ENCODE peak calls at places on chromosomes 11 and 22, in nine cellular contexts. V is right lobe of liver; G is IMR-90; C is endodermal cell; D is Caco-2; R is sigmoid colon; L is lower lobe of right lung; Z is body of pancreas; U is CD8-positive, alpha-beta T cell. I is an unnamed sample.

GRCh38 chr11:14310696-14311095 is 48.3 kb downstream of the RRAS2 start:
- DNase-seq in Z (no peak), C (no peak), D (no peak), L (no peak), R (no peak), U (no peak), G (peak; percentile 49), V (no peak), I (no peak)

GRCh38 chr22:24145446-24146189 is 35.7 kb upstream of the SUSD2 start:
- DNase-seq in V (no peak), D (no peak), U (no peak), Z (no peak), R (no peak), G (no peak), C (peak; percentile 62), L (no peak), I (no peak)

GRCh38 chr11:82794490-82794889 is 60.8 kb upstream of the FAM181B start:
- DNase-seq in L (no peak), C (no peak), U (no peak), R (no peak), V (no peak), G (no peak), D (no peak), Z (no peak), I (no peak)

GRCh38 chr22:44080936-44081853 is 57.1 kb downstream of the PARVB start:
- DNase-seq in L (peak; percentile 79), R (peak; percentile 91), C (peak; percentile 94), G (peak; percentile 68), Z (peak; percentile 85), D (peak; percentile 62), U (peak; percentile 70), V (peak; percentile 74), I (peak; percentile 83)

GRCh38 chr22:33971561-33971961 is 51.3 kb upstream of the LARGE1 start:
- DNase-seq in Z (no peak), R (no peak), L (no peak), G (no peak), U (no peak), D (no peak), C (no peak), V (no peak), I (no peak)

GRCh38 chr11:13368041-13368446 is 90.5 kb downstream of the BMAL1 start:
- DNase-seq in R (no peak), D (no peak), L (no peak), V (no peak), U (no peak), C (no peak), G (peak; percentile 55), Z (no peak), I (no peak)

GRCh38 chr22:23608583-23608982 is 23.5 kb downstream of the DRICH1 start:
- DNase-seq in D (no peak), R (no peak), Z (no peak), V (no peak), L (no peak), C (peak; percentile 88), U (no peak), G (peak; percentile 39), I (no peak)

GRCh38 chr11:134331565-134332188 is at the start of gene GLB1L2:
- DNase-seq in L (peak; percentile 79), G (no peak), D (peak; percentile 94), Z (peak; percentile 86), V (peak; percentile 88), C (peak; percentile 97), R (peak; percentile 89), U (peak; percentile 74), I (peak; percentile 91)

GRCh38 chr22:50473088-50473487 is 1.7 kb downstream of the SBF1 start:
- DNase-seq in D (no peak), G (no peak), C (peak; percentile 80), U (peak; percentile 66), L (no peak), R (no peak), Z (peak; percentile 42), V (no peak), I (no peak)

GRCh38 chr22:47407626-47408025 is 645.2 kb downstream of the TBC1D22A start:
- DNase-seq in C (no peak), V (no peak), R (no peak), L (no peak), U (no peak), D (peak; percentile 3), G (no peak), Z (no peak), I (no peak)

GRCh38 chr22:29194269-29194668 is 11.4 kb upstream of the EMID1 start:
- DNase-seq in C (no peak), D (no peak), V (no peak), G (no peak), R (no peak), L (no peak), Z (no peak), U (no peak), I (no peak)
- TF ChIP-seq CTCF in C (peak; percentile 69), D (no peak), V (no peak), G (no peak), R (no peak), L (no peak), Z (no peak), U (no peak), I (peak; percentile 29)

GRCh38 chr11:101127348-101127698 is 2.3 kb downstream of the PGR start:
- DNase-seq in L (peak; percentile 48), C (peak; percentile 84), R (peak; percentile 69), G (no peak), V (peak; percentile 50), U (no peak), Z (peak; percentile 26), D (peak; percentile 45), I (peak; percentile 8)

GRCh38 chr11:101128571-101129202 is 926 bp downstream of the PGR start:
- DNase-seq in G (no peak), D (no peak), U (no peak), V (no peak), Z (peak; percentile 7), R (peak; percentile 68), C (no peak), L (peak; percentile 44), I (no peak)

GRCh38 chr11:101126551-101127347 is 2.9 kb downstream of the PGR start:
- DNase-seq in L (no peak), U (no peak), G (no peak), D (no peak), Z (peak; percentile 15), C (peak; percentile 67), V (no peak), R (no peak), I (no peak)

GRCh38 chr11:101129203-101129943 is at the start of gene PGR:
- DNase-seq in V (no peak), R (no peak), L (peak; percentile 49), C (peak; percentile 72), D (peak; percentile 46), U (no peak), Z (peak; percentile 51), G (no peak), I (no peak)

DNA sequence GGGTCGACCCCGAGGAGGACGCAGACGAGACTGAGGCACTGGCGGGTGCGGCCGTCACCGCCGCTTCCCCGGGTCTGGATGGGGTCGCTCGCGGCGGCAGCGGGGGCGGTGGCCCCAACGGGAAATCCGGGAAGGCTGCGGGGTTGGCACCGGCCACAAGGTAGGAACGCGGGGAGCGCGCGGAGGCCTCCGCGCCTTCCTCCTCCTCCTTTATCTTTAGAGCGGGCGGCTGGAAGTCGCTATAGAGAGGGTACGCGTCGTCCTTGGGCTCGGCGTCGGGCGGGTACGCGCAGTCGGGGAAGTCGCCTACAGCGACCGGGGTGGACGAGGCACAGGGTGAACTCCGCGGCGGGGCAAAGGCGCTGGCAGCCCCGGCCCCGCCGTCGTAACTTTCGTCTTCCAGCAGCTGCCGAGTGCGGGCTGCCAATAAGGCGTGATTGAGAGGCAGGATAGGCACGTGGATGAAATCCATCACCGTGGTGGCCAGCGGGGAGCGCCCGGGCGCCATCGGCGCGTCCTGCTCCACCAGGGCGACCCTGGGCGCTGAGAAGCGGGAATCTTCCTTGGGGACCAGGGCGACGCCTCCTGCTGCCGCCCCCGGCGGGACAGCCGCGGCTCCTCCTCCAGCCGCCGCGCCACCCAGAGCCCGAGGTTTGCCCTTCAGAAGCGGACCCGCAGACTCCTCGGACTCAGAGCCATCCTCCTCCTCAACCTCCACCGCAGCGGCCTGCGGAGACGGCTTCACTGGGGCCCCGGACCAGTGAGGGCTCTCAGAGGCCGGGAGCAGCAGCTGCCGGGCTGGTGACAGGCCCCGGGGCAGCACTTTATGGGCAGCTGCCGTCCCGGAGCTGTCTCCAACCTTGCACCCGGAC is 1.7 kb downstream of the PGR start:
- DNase-seq in C (peak; percentile 85), R (peak; percentile 71), U (no peak), Z (peak; percentile 24), G (no peak), D (peak; percentile 47), V (peak; percentile 52), L (peak; percentile 45), I (peak; percentile 11)
- TF ChIP-seq CTCF in C (no peak), R (no peak), U (no peak), Z (no peak), G (no peak), D (no peak), V (peak; percentile 6), L (no peak), I (no peak)

GRCh38 chr22:42309865-42310264 is 39.4 kb upstream of the TCF20 start:
- DNase-seq in G (no peak), V (no peak), Z (no peak), R (no peak), L (no peak), C (no peak), D (no peak), U (no peak), I (no peak)

GRCh38 chr22:42307806-42308563 is 37.5 kb upstream of the TCF20 start:
- DNase-seq in D (no peak), L (no peak), Z (no peak), C (no peak), U (peak; percentile 14), V (no peak), G (no peak), R (no peak), I (peak; percentile 73)

GRCh38 chr22:42305967-42306366 is 35.5 kb upstream of the TCF20 start:
- DNase-seq in G (no peak), L (no peak), R (no peak), D (no peak), U (no peak), C (no peak), Z (no peak), V (no peak), I (no peak)

GRCh38 chr22:42310301-42310981 is 40.0 kb upstream of the TCF20 start:
- DNase-seq in U (peak; percentile 14), D (no peak), Z (no peak), R (no peak), V (no peak), L (no peak), C (peak; percentile 66), G (no peak), I (no peak)

GRCh38 chr22:42308887-42309468 is 38.5 kb upstream of the TCF20 start:
- DNase-seq in Z (no peak), G (no peak), R (no peak), V (no peak), U (peak; percentile 4), C (no peak), L (no peak), D (no peak), I (peak; percentile 75)
- TF ChIP-seq CTCF in Z (no peak), G (no peak), R (no peak), V (no peak), U (no peak), C (peak; percentile 54), L (no peak), D (no peak), I (peak; percentile 28)

DNA sequence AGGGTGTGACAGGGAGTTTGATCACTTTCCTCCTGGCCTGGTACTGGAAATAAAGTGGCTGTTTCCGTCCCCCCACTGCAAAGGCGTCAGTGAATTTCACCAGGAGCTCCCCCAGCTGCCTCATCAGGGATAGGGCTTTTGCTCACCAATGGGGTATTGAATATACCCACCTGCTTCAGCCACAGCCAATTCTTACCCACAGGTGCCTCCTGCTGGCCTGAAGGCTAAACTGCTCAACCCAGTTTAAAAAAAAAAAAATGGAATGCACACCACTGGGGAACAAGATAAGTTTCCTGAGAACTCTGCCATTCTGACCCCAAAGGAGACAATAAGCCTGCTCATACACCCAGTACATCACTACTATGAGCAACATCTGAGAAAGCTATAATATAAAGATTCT is 65.3 kb upstream of the MS4A8 start:
- DNase-seq in Z (no peak), R (no peak), L (no peak), D (no peak), G (no peak), C (peak; percentile 83), U (no peak), V (no peak), I (no peak)
- TF ChIP-seq CTCF in Z (no peak), R (no peak), L (no peak), D (no peak), G (peak; percentile 26), C (peak; percentile 83), U (no peak), V (peak; percentile 25), I (peak; percentile 16)